ENCODE peak calls at places on chromosome 16, in eight cellular contexts. D is NCI-H2171 treated with DMSO at 0.1 percent for 48 hours; O is HS-5; V is GOT3; C is stimulated activated CD8-positive, alpha-beta memory T cell treated with anti-CD3 and anti-CD28 coated beads, Interleukin-15, amount 100 ng/mL, for 1 hour; K is NCI-H2029; N is skeletal muscle cell; I is stimulated activated CD4-positive, alpha-beta T cell treated with anti-CD3 and anti-CD28 coated beads, Interleukin-15, amount 100 ng/mL, for 24 hours. F is an unnamed sample.
A peak's percentile ranks its signal among the peaks of the same experiment; 100 is the strongest.

GRCh38 chr16:19916064-19916463 is 31.4 kb upstream of the GPRC5B start:
- DNase-seq in D (no peak), O (no peak), V (no peak), C (no peak), K (no peak), N (no peak), I (no peak), F (no peak)

GRCh38 chr16:1884155-1884760 is 12.3 kb upstream of the MEIOB start:
- DNase-seq in D (peak; percentile 7), O (no peak), V (no peak), C (no peak), K (no peak), N (no peak), I (no peak), F (peak; percentile 34)

GRCh38 chr16:23871924-23872323 is 36.1 kb downstream of the PRKCB start:
- DNase-seq in D (no peak), O (no peak), V (no peak), C (no peak), K (no peak), N (no peak), I (no peak), F (no peak)

GRCh38 chr16:56424791-56425438 is 430 bp downstream of the AMFR start:
- DNase-seq in D (no peak), O (no peak), V (no peak), C (no peak), K (no peak), N (no peak), I (peak; percentile 49), F (peak; percentile 50)

GRCh38 chr16:24685539-24686432 is 43.7 kb upstream of the TNRC6A start:
- DNase-seq in D (no peak), O (no peak), V (peak; percentile 15), C (no peak), K (peak; percentile 71), N (no peak), I (no peak), F (peak; percentile 84)

GRCh38 chr16:58098207-58099096 is 30.7 kb downstream of the CFAP20 start:
- DNase-seq in D (no peak), O (peak; percentile 16), V (no peak), C (no peak), K (no peak), N (no peak), I (no peak), F (peak; percentile 87)

GRCh38 chr16:19001788-19002187 is 18.1 kb downstream of the TMC7 start:
- DNase-seq in D (no peak), O (peak; percentile 57), V (no peak), C (no peak), K (no peak), N (peak; percentile 53), I (no peak), F (peak; percentile 94)

GRCh38 chr16:26795184-26795583 is 271.5 kb upstream of the C16orf82 start:
- DNase-seq in D (no peak), O (no peak), V (no peak), C (no peak), K (peak; percentile 9), N (no peak), I (peak; percentile 14), F (no peak)

GRCh38 chr16:31382485-31383161 is 10.5 kb upstream of the ITGAD start:
- DNase-seq in D (peak; percentile 24), O (no peak), V (no peak), C (peak; percentile 23), K (no peak), N (no peak), I (peak; percentile 77), F (peak; percentile 77)

GRCh38 chr16:17556276-17557052 is 85.7 kb upstream of the XYLT1 start:
- DNase-seq in D (peak; percentile 29), O (no peak), V (no peak), C (no peak), K (no peak), N (peak; percentile 4), I (peak; percentile 5), F (peak; percentile 67)

GRCh38 chr16:65480276-65480675 is 358.4 kb upstream of the CDH11 start:
- DNase-seq in D (no peak), O (no peak), V (no peak), C (no peak), K (no peak), N (no peak), I (no peak), F (no peak)

GRCh38 chr16:67236551-67237395 is 9.8 kb downstream of the TMEM208 start:
- DNase-seq in D (no peak), O (no peak), V (no peak), C (peak; percentile 38), K (no peak), N (no peak), I (peak; percentile 82), F (peak; percentile 84)

GRCh38 chr16:57591086-57591869 is 37.2 kb upstream of the ADGRG1 start:
- DNase-seq in D (peak; percentile 68), O (peak; percentile 75), V (peak; percentile 34), C (peak; percentile 42), K (peak; percentile 42), N (peak; percentile 60), I (peak; percentile 84), F (peak; percentile 94)

GRCh38 chr16:82660078-82660645 is 33.4 kb downstream of the CDH13 start:
- DNase-seq in D (peak; percentile 31), O (no peak), V (no peak), C (no peak), K (no peak), N (peak; percentile 61), I (peak; percentile 55), F (peak; percentile 33)

GRCh38 chr16:21001262-21001661 is 100.7 kb downstream of the LYRM1 start:
- DNase-seq in D (no peak), O (no peak), V (no peak), C (no peak), K (no peak), N (no peak), I (peak; percentile 44), F (peak; percentile 35)

GRCh38 chr16:72673118-72673517 is 374.8 kb downstream of the ZFHX3 start:
- DNase-seq in D (peak; percentile 14), O (no peak), V (no peak), C (no peak), K (no peak), N (no peak), I (no peak), F (peak; percentile 36)

GRCh38 chr16:5206331-5206990 is 108.9 kb upstream of the EEF2KMT start:
- DNase-seq in D (no peak), O (no peak), V (no peak), C (no peak), K (no peak), N (no peak), I (no peak), F (no peak)

GRCh38 chr16:49458221-49458620 is 84.6 kb downstream of the C16orf78 start:
- DNase-seq in D (no peak), O (no peak), V (no peak), C (no peak), K (no peak), N (no peak), I (no peak), F (no peak)

GRCh38 chr16:57747996-57748395 is 12.4 kb downstream of the KATNB1 start:
- DNase-seq in D (no peak), O (no peak), V (no peak), C (no peak), K (no peak), N (no peak), I (no peak), F (no peak)

GRCh38 chr16:67055712-67056487 is 27.0 kb downstream of the CBFB start:
- DNase-seq in D (no peak), O (peak; percentile 95), V (no peak), C (no peak), K (no peak), N (peak; percentile 94), I (peak; percentile 30), F (peak; percentile 97)

GRCh38 chr16:54277845-54278703 is 8.5 kb downstream of the IRX3 start:
- DNase-seq in D (no peak), O (no peak), V (no peak), C (no peak), K (peak; percentile 16), N (no peak), I (no peak), F (no peak)

GRCh38 chr16:88554711-88555264 is 15.4 kb upstream of the ZC3H18 start:
- DNase-seq in D (no peak), O (no peak), V (no peak), C (no peak), K (no peak), N (no peak), I (no peak), F (no peak)

GRCh38 chr16:86074651-86075487 is 175.9 kb downstream of the IRF8 start:
- DNase-seq in D (no peak), O (no peak), V (no peak), C (no peak), K (no peak), N (no peak), I (no peak), F (no peak)

GRCh38 chr16:71775949-71776348 is 32.7 kb downstream of the AP1G1 start:
- DNase-seq in D (no peak), O (no peak), V (no peak), C (no peak), K (no peak), N (no peak), I (no peak), F (no peak)

GRCh38 chr16:83727018-83727417 is 80.8 kb upstream of the HSBP1 start:
- DNase-seq in D (no peak), O (no peak), V (no peak), C (no peak), K (no peak), N (no peak), I (no peak), F (no peak)

GRCh38 chr16:65601781-65602180 is 479.9 kb upstream of the CDH11 start:
- DNase-seq in D (no peak), O (no peak), V (no peak), C (no peak), K (no peak), N (no peak), I (no peak), F (no peak)

GRCh38 chr16:30567160-30567990 is 4.1 kb downstream of the ZNF688 start:
- DNase-seq in D (no peak), O (no peak), V (no peak), C (no peak), K (no peak), N (no peak), I (peak; percentile 78), F (no peak)

GRCh38 chr16:7246578-7246977 is 86.1 kb upstream of the RBFOX1 start:
- DNase-seq in D (no peak), O (no peak), V (no peak), C (no peak), K (no peak), N (no peak), I (no peak), F (peak; percentile 0)

GRCh38 chr16:71867934-71868333 is 16.0 kb downstream of the ZNF821 start:
- DNase-seq in D (peak; percentile 32), O (no peak), V (no peak), C (no peak), K (no peak), N (no peak), I (no peak), F (no peak)

F was measured in GM23248.